ENCODE peak calls at places on chromosome 17, in nine cellular contexts. One of them, this sample, is unnamed.

GRCh38 chr17:42428141-42428944 is 5.3 kb upstream of the CAVIN1 start:
- DNase-seq in suprapubic skin: peak
- DNase-seq in endothelial cell of umbilical vein: peak
- DNase-seq in ovary: no peak
- DNase-seq in cardiac fibroblast: peak
- DNase-seq in uterus: no peak
- DNase-seq in AG04450: peak
- DNase-seq in H9: peak
- DNase-seq in foreskin fibroblast: peak
- DNase-seq in this sample: no peak

GRCh38 chr17:46720408-46720807 is 98.1 kb downstream of the WNT3 start:
- DNase-seq in suprapubic skin: no peak
- DNase-seq in endothelial cell of umbilical vein: peak
- DNase-seq in ovary: no peak
- DNase-seq in cardiac fibroblast: no peak
- DNase-seq in uterus: no peak
- DNase-seq in AG04450: no peak
- DNase-seq in H9: no peak
- DNase-seq in foreskin fibroblast: no peak
- DNase-seq in this sample: no peak

GRCh38 chr17:8836821-8837426 is 30.6 kb downstream of the PIK3R6 start:
- DNase-seq in suprapubic skin: no peak
- DNase-seq in endothelial cell of umbilical vein: no peak
- DNase-seq in ovary: no peak
- DNase-seq in cardiac fibroblast: no peak
- DNase-seq in uterus: no peak
- DNase-seq in AG04450: no peak
- DNase-seq in H9: no peak
- DNase-seq in foreskin fibroblast: no peak
- DNase-seq in this sample: no peak

GRCh38 chr17:69525920-69526841 is 111.7 kb downstream of the MAP2K6 start:
- DNase-seq in suprapubic skin: no peak
- DNase-seq in endothelial cell of umbilical vein: peak
- DNase-seq in ovary: no peak
- DNase-seq in cardiac fibroblast: peak
- DNase-seq in uterus: peak
- DNase-seq in AG04450: peak
- DNase-seq in H9: peak
- DNase-seq in foreskin fibroblast: peak
- DNase-seq in this sample: no peak

GRCh38 chr17:7478276-7479138 is 924 bp downstream of the ZBTB4 start:
- DNase-seq in suprapubic skin: no peak
- DNase-seq in endothelial cell of umbilical vein: peak
- DNase-seq in ovary: peak
- DNase-seq in cardiac fibroblast: no peak
- DNase-seq in uterus: peak
- DNase-seq in AG04450: no peak
- DNase-seq in H9: no peak
- DNase-seq in foreskin fibroblast: no peak
- DNase-seq in this sample: no peak

GRCh38 chr17:14228903-14229302 is 7.8 kb downstream of the CDRT15 start:
- DNase-seq in suprapubic skin: no peak
- DNase-seq in endothelial cell of umbilical vein: no peak
- DNase-seq in ovary: no peak
- DNase-seq in cardiac fibroblast: no peak
- DNase-seq in uterus: no peak
- DNase-seq in AG04450: peak
- DNase-seq in H9: no peak
- DNase-seq in foreskin fibroblast: peak
- DNase-seq in this sample: no peak

GRCh38 chr17:64506576-64507417 is at the start of gene CEP95:
- DNase-seq in suprapubic skin: peak
- DNase-seq in endothelial cell of umbilical vein: peak
- DNase-seq in ovary: peak
- DNase-seq in cardiac fibroblast: peak
- DNase-seq in uterus: peak
- DNase-seq in AG04450: peak
- DNase-seq in H9: no peak
- DNase-seq in foreskin fibroblast: peak
- DNase-seq in this sample: peak

GRCh38 chr17:49742256-49742655 is 21.7 kb downstream of the FAM117A start:
- DNase-seq in suprapubic skin: no peak
- DNase-seq in endothelial cell of umbilical vein: no peak
- DNase-seq in ovary: no peak
- DNase-seq in cardiac fibroblast: peak
- DNase-seq in uterus: no peak
- DNase-seq in AG04450: no peak
- DNase-seq in H9: no peak
- DNase-seq in foreskin fibroblast: no peak
- DNase-seq in this sample: no peak

GRCh38 chr17:57481901-57482300 is 225.6 kb downstream of the MSI2 start:
- DNase-seq in suprapubic skin: no peak
- DNase-seq in endothelial cell of umbilical vein: no peak
- DNase-seq in ovary: no peak
- DNase-seq in cardiac fibroblast: peak
- DNase-seq in uterus: peak
- DNase-seq in AG04450: peak
- DNase-seq in H9: no peak
- DNase-seq in foreskin fibroblast: peak
- DNase-seq in this sample: no peak

GRCh38 chr17:36602924-36603384 is 1.6 kb downstream of the MRM1 start:
- DNase-seq in suprapubic skin: peak
- DNase-seq in endothelial cell of umbilical vein: peak
- DNase-seq in ovary: peak
- DNase-seq in cardiac fibroblast: peak
- DNase-seq in uterus: peak
- DNase-seq in AG04450: peak
- DNase-seq in H9: peak
- DNase-seq in foreskin fibroblast: peak
- DNase-seq in this sample: no peak

DNA sequence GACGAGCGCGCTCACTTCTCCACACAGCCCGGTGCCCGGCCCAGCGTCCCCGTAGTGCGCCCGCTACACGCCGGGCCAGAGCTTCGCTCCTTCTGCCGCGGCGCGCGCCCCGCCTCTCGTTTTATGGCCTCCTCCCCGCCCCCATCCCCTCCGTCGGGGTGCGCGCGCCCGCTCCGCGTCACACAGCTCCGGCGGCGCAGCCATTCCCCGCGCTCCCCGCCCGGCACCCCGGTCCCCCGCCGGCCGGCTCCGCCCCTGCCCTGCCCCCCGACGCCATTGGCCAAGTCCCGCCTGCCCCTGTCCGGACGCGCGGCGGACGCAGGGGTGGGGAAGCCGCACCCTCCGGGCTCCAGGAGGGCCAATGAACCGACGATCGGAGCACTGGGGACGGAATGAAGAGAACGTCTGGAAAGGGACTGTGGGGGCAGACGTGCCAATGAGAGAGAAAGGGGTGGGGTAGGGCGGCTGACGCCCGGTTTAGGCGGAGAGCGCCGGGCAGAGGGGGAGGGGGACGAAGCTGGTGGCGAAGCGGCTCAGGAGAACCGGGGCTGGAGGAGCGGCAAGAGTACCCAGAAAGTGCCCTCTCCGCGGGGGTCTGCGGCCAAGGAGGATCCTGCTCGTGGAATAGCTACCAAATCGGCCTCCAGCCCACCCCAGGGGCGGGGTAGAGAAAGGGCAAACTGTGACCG is at the start of gene TOB1:
- DNase-seq in suprapubic skin: peak
- DNase-seq in endothelial cell of umbilical vein: peak
- DNase-seq in ovary: peak
- DNase-seq in cardiac fibroblast: peak
- DNase-seq in uterus: peak
- DNase-seq in AG04450: peak
- DNase-seq in H9: peak
- DNase-seq in foreskin fibroblast: peak
- DNase-seq in this sample: peak
- TF ChIP-seq CTCF in suprapubic skin: no peak
- TF ChIP-seq CTCF in endothelial cell of umbilical vein: no peak
- TF ChIP-seq CTCF in ovary: no peak
- TF ChIP-seq CTCF in cardiac fibroblast: no peak
- TF ChIP-seq CTCF in uterus: peak
- TF ChIP-seq CTCF in AG04450: no peak
- TF ChIP-seq CTCF in H9: no peak
- TF ChIP-seq CTCF in foreskin fibroblast: no peak
- TF ChIP-seq CTCF in this sample: no peak

GRCh38 chr17:44374306-44375195 is 10.9 kb upstream of the FAM171A2 start:
- DNase-seq in suprapubic skin: peak
- DNase-seq in endothelial cell of umbilical vein: no peak
- DNase-seq in ovary: no peak
- DNase-seq in cardiac fibroblast: no peak
- DNase-seq in uterus: no peak
- DNase-seq in AG04450: no peak
- DNase-seq in H9: peak
- DNase-seq in foreskin fibroblast: no peak
- DNase-seq in this sample: no peak

GRCh38 chr17:44378171-44378705 is 11.2 kb downstream of the ITGA2B start:
- DNase-seq in suprapubic skin: no peak
- DNase-seq in endothelial cell of umbilical vein: no peak
- DNase-seq in ovary: no peak
- DNase-seq in cardiac fibroblast: no peak
- DNase-seq in uterus: no peak
- DNase-seq in AG04450: no peak
- DNase-seq in H9: no peak
- DNase-seq in foreskin fibroblast: no peak
- DNase-seq in this sample: no peak

GRCh38 chr17:44375196-44376017 is 11.8 kb upstream of the FAM171A2 start:
- DNase-seq in suprapubic skin: no peak
- DNase-seq in endothelial cell of umbilical vein: no peak
- DNase-seq in ovary: no peak
- DNase-seq in cardiac fibroblast: no peak
- DNase-seq in uterus: no peak
- DNase-seq in AG04450: no peak
- DNase-seq in H9: peak
- DNase-seq in foreskin fibroblast: no peak
- DNase-seq in this sample: peak

GRCh38 chr17:44376779-44377178 is 12.7 kb downstream of the ITGA2B start:
- DNase-seq in suprapubic skin: no peak
- DNase-seq in endothelial cell of umbilical vein: no peak
- DNase-seq in ovary: no peak
- DNase-seq in cardiac fibroblast: no peak
- DNase-seq in uterus: no peak
- DNase-seq in AG04450: no peak
- DNase-seq in H9: no peak
- DNase-seq in foreskin fibroblast: no peak
- DNase-seq in this sample: no peak

GRCh38 chr17:44376124-44376523 is 12.5 kb upstream of the FAM171A2 start:
- DNase-seq in suprapubic skin: no peak
- DNase-seq in endothelial cell of umbilical vein: peak
- DNase-seq in ovary: peak
- DNase-seq in cardiac fibroblast: peak
- DNase-seq in uterus: peak
- DNase-seq in AG04450: no peak
- DNase-seq in H9: peak
- DNase-seq in foreskin fibroblast: no peak
- DNase-seq in this sample: no peak
- TF ChIP-seq CTCF in suprapubic skin: peak
- TF ChIP-seq CTCF in endothelial cell of umbilical vein: peak
- TF ChIP-seq CTCF in ovary: no peak
- TF ChIP-seq CTCF in cardiac fibroblast: peak
- TF ChIP-seq CTCF in uterus: no peak
- TF ChIP-seq CTCF in AG04450: peak
- TF ChIP-seq CTCF in H9: peak
- TF ChIP-seq CTCF in foreskin fibroblast: peak
- TF ChIP-seq CTCF in this sample: peak

GRCh38 chr17:68512247-68512966 is at the start of gene PRKAR1A:
- DNase-seq in suprapubic skin: peak
- DNase-seq in endothelial cell of umbilical vein: peak
- DNase-seq in ovary: peak
- DNase-seq in cardiac fibroblast: peak
- DNase-seq in uterus: peak
- DNase-seq in AG04450: peak
- DNase-seq in H9: peak
- DNase-seq in foreskin fibroblast: peak
- DNase-seq in this sample: peak
- TF ChIP-seq CTCF in suprapubic skin: no peak
- TF ChIP-seq CTCF in endothelial cell of umbilical vein: no peak
- TF ChIP-seq CTCF in ovary: no peak
- TF ChIP-seq CTCF in cardiac fibroblast: no peak
- TF ChIP-seq CTCF in uterus: peak
- TF ChIP-seq CTCF in AG04450: no peak
- TF ChIP-seq CTCF in H9: no peak
- TF ChIP-seq CTCF in foreskin fibroblast: no peak
- TF ChIP-seq CTCF in this sample: peak

DNA sequence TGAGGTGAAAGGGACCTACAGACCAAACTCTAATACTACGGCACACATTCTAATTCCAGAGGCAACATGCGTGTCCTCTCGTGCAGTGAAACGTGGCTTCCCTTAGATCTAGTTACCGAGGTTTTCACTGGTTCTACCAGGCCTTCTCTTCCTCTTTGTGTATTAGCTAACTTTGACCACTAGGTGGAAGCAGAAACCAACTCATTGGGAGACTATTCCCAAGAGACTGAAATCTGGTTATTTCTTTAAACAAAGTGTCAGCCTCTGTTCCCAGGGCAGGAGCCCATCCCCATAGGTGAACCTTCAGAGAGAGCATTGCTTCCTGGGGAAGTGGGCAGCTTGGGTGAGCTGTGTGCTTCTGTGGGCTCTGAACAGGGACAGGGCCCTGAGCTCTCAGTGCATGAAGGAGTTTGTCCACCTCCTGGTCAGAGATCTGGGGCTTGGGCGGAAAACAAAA is 19.7 kb upstream of the RCVRN start:
- DNase-seq in suprapubic skin: no peak
- DNase-seq in endothelial cell of umbilical vein: peak
- DNase-seq in ovary: peak
- DNase-seq in cardiac fibroblast: peak
- DNase-seq in uterus: no peak
- DNase-seq in AG04450: peak
- DNase-seq in H9: peak
- DNase-seq in foreskin fibroblast: no peak
- DNase-seq in this sample: no peak
- TF ChIP-seq CTCF in suprapubic skin: peak
- TF ChIP-seq CTCF in endothelial cell of umbilical vein: peak
- TF ChIP-seq CTCF in ovary: peak
- TF ChIP-seq CTCF in cardiac fibroblast: peak
- TF ChIP-seq CTCF in uterus: peak
- TF ChIP-seq CTCF in AG04450: peak
- TF ChIP-seq CTCF in H9: peak
- TF ChIP-seq CTCF in foreskin fibroblast: peak
- TF ChIP-seq CTCF in this sample: peak

This sample was measured in chondrocyte.